ENCODE peak calls at places on chromosome 9, in nine cellular contexts. Z is activated CD4-positive, alpha-beta T cell treated with anti-CD3 and anti-CD28 coated beads for 1 hour; Y is skeletal muscle cell; P is NCI-H2081; J is anterior cingulate cortex; S is LoVo; B is Right ventricle myocardium superior; L is mucosa of gallbladder; N is CD4-positive, alpha-beta T cell. F is an unnamed sample.

GRCh38 chr9:108053555-108054061 is 564.0 kb upstream of the KLF4 start:
- DNase-seq in Z (no peak), Y (peak; percentile 89), P (no peak), J (no peak), S (peak; percentile 70), B (peak; percentile 83), L (peak; percentile 50), N (no peak), F (peak; percentile 95)

GRCh38 chr9:137317021-137317978 is 15.2 kb upstream of the NRARP start:
- DNase-seq in Z (no peak), Y (no peak), P (no peak), J (no peak), S (no peak), B (peak; percentile 29), L (no peak), N (no peak), F (no peak)

GRCh38 chr9:127972316-127972871 is 8.4 kb downstream of the EEIG1 start:
- DNase-seq in Z (no peak), Y (no peak), P (no peak), J (peak; percentile 79), S (no peak), B (peak; percentile 80), L (no peak), N (no peak), F (no peak)

GRCh38 chr9:2722715-2723114 is 5.4 kb downstream of the KCNV2 start:
- DNase-seq in Z (no peak), Y (peak; percentile 34), P (no peak), J (no peak), S (no peak), B (no peak), L (no peak), N (no peak), F (peak; percentile 62)

GRCh38 chr9:4553951-4554381 is 63.7 kb downstream of the SLC1A1 start:
- DNase-seq in Z (no peak), Y (no peak), P (no peak), J (no peak), S (no peak), B (no peak), L (no peak), N (no peak), F (peak; percentile 62)

GRCh38 chr9:72786948-72787347 is 165.9 kb downstream of the ALDH1A1 start:
- DNase-seq in Z (no peak), Y (no peak), P (no peak), J (no peak), S (no peak), B (no peak), L (no peak), N (no peak), F (no peak)

GRCh38 chr9:137776306-137776995 is 101.1 kb upstream of the CACNA1B start:
- DNase-seq in Z (no peak), Y (no peak), P (no peak), J (no peak), S (no peak), B (no peak), L (no peak), N (no peak), F (no peak)

GRCh38 chr9:101354143-101354764 is 30.6 kb downstream of the BAAT start:
- DNase-seq in Z (no peak), Y (no peak), P (no peak), J (no peak), S (peak; percentile 65), B (no peak), L (peak; percentile 51), N (no peak), F (no peak)

GRCh38 chr9:5714501-5715401 is 85.8 kb downstream of the RIC1 start:
- DNase-seq in Z (no peak), Y (no peak), P (peak; percentile 20), J (no peak), S (peak; percentile 33), B (no peak), L (no peak), N (no peak), F (peak; percentile 57)

GRCh38 chr9:134661299-134661698 is 19.7 kb downstream of the COL5A1 start:
- DNase-seq in Z (no peak), Y (no peak), P (no peak), J (no peak), S (no peak), B (no peak), L (no peak), N (no peak), F (peak; percentile 62)

GRCh38 chr9:36092509-36093215 is 43.9 kb upstream of the GLIPR2 start:
- DNase-seq in Z (no peak), Y (no peak), P (no peak), J (no peak), S (no peak), B (no peak), L (no peak), N (peak; percentile 10), F (no peak)

GRCh38 chr9:69822091-69822750 is 1.6 kb downstream of the CFAP95 start:
- DNase-seq in Z (no peak), Y (peak; percentile 67), P (no peak), J (no peak), S (no peak), B (no peak), L (no peak), N (no peak), F (peak; percentile 79)

GRCh38 chr9:115232375-115232774 is 114.4 kb upstream of the TNC start:
- DNase-seq in Z (no peak), Y (no peak), P (no peak), J (no peak), S (no peak), B (no peak), L (no peak), N (no peak), F (no peak)

F was measured in fibroblast of mammary gland.